ENCODE peak calls at places on chromosomes 16 and 17, in nine cellular contexts. F, G, L, W, A, U, I, Z and B are unnamed samples. For H3K27me3, the result is how much of the 10 kb centered on the place peaks cover.

GRCh38 chr17:59001158-59001814 is 105.4 kb downstream of the TRIM37 start:
- DNase-seq in I (peak), L (peak), Z (peak), U (no peak), W (peak), G (peak), A (no peak), F (peak), B (no peak)

GRCh38 chr16:10817514-10817913 is 1.1 kb downstream of the TVP23A start:
- DNase-seq in A (no peak), W (no peak), L (no peak), U (no peak), I (no peak), G (no peak), Z (no peak), F (no peak), B (no peak)

GRCh38 chr16:78962457-78962929 is 638.0 kb downstream of the MAF start:
- DNase-seq in F (no peak), I (no peak), A (no peak), G (no peak), Z (no peak), W (no peak), U (no peak), L (no peak), B (no peak)

GRCh38 chr17:39800540-39800939 is 62.8 kb downstream of the GRB7 start:
- DNase-seq in F (no peak), G (peak), A (no peak), Z (no peak), L (no peak), W (no peak), I (no peak), U (no peak), B (no peak)

GRCh38 chr17:3992370-3992769 is 28.1 kb upstream of the ATP2A3 start:
- DNase-seq in I (no peak), U (no peak), F (no peak), L (no peak), G (no peak), A (no peak), Z (no peak), W (peak), B (no peak)

GRCh38 chr16:78689031-78689430 is 589.6 kb downstream of the WWOX start:
- DNase-seq in U (no peak), F (no peak), I (no peak), G (no peak), Z (no peak), L (peak), W (no peak), A (no peak), B (no peak)

GRCh38 chr17:80187493-80187892 is 17.7 kb downstream of the CARD14 start:
- DNase-seq in A (peak), Z (peak), F (peak), I (peak), W (no peak), G (no peak), U (peak), L (no peak), B (peak)

GRCh38 chr17:73013816-73014663 is 78.4 kb downstream of the SLC39A11 start:
- DNase-seq in Z (no peak), I (no peak), A (no peak), U (no peak), L (peak), W (no peak), F (no peak), G (no peak), B (no peak)

GRCh38 chr17:79627766-79628690 is 17.2 kb upstream of the RBFOX3 start:
- DNase-seq in F (no peak), A (peak), I (no peak), W (peak), U (peak), L (no peak), G (no peak), Z (no peak), B (no peak)

GRCh38 chr17:17511293-17511741 is 15.1 kb upstream of the RASD1 start:
- DNase-seq in L (no peak), F (no peak), U (peak), G (no peak), Z (no peak), I (no peak), A (no peak), W (no peak), B (peak)

GRCh38 chr17:13735861-13736260 is 134.1 kb upstream of the HS3ST3A1 start:
- DNase-seq in G (no peak), F (no peak), A (no peak), W (no peak), L (no peak), Z (no peak), U (no peak), I (no peak), B (no peak)

GRCh38 chr17:79618383-79619067 is 7.7 kb upstream of the RBFOX3 start:
- DNase-seq in Z (no peak), I (no peak), G (no peak), A (peak), L (no peak), F (peak), U (peak), W (peak), B (peak)

GRCh38 chr17:33786478-33786877 is 468.6 kb upstream of the CCL2 start:
- DNase-seq in U (no peak), L (no peak), W (peak), Z (no peak), I (no peak), F (no peak), A (no peak), G (no peak), B (no peak)

GRCh38 chr17:4708436-4708835 is 2.0 kb upstream of the ARRB2 start:
- DNase-seq in Z (peak), F (peak), I (no peak), W (no peak), G (peak), A (no peak), L (no peak), U (no peak), B (no peak)

GRCh38 chr17:5693821-5694220 is 109.5 kb upstream of the NLRP1 start:
- DNase-seq in Z (no peak), W (no peak), A (no peak), I (no peak), G (no peak), U (no peak), L (no peak), F (no peak), B (no peak)

GRCh38 chr16:87821346-87822001 is 47.8 kb downstream of the SLC7A5 start:
- DNase-seq in A (no peak), I (no peak), G (no peak), F (no peak), Z (no peak), W (no peak), L (no peak), U (no peak), B (no peak)

GRCh38 chr17:35519442-35519841 is 18.0 kb downstream of the SLFN12L start:
- DNase-seq in Z (no peak), A (no peak), L (no peak), F (no peak), I (no peak), U (no peak), W (no peak), G (no peak), B (no peak)

GRCh38 chr16:66970775-66971725 is 10.0 kb downstream of the CES3 start:
- DNase-seq in L (peak), F (no peak), Z (no peak), G (no peak), U (no peak), A (no peak), I (no peak), W (no peak), B (peak)

GRCh38 chr16:17105239-17105721 is 365.5 kb downstream of the XYLT1 start:
- DNase-seq in W (no peak), F (no peak), L (no peak), U (no peak), Z (no peak), I (no peak), G (no peak), A (no peak), B (no peak)

GRCh38 chr17:69103557-69104233 is 38.0 kb downstream of the ABCA6 start:
- DNase-seq in A (no peak), U (no peak), Z (no peak), G (no peak), W (no peak), F (peak), L (no peak), I (no peak), B (no peak)

GRCh38 chr17:69358688-69359596 is 32.0 kb upstream of the ABCA5 start:
- DNase-seq in W (no peak), U (no peak), L (no peak), Z (no peak), I (no peak), G (no peak), A (no peak), F (no peak), B (no peak)

GRCh38 chr16:56835330-56835729 is 29.7 kb upstream of the SLC12A3 start:
- DNase-seq in W (no peak), F (no peak), L (no peak), U (no peak), A (no peak), G (no peak), Z (no peak), I (no peak), B (no peak)

GRCh38 chr16:84423416-84423837 is 55.1 kb downstream of the ATP2C2 start:
- DNase-seq in U (no peak), L (peak), I (no peak), W (no peak), G (no peak), A (no peak), F (no peak), Z (no peak), B (no peak)

GRCh38 chr17:19003966-19004600 is 481 bp downstream of the FAM83G start:
- DNase-seq in W (no peak), I (no peak), F (peak), U (peak), L (no peak), Z (no peak), G (peak), A (no peak), B (no peak)

GRCh38 chr17:29588561-29589411 is 662 bp downstream of the GIT1 start:
- DNase-seq in F (no peak), G (no peak), I (no peak), L (no peak), U (peak), A (no peak), W (no peak), Z (no peak), B (peak)

GRCh38 chr17:79988163-79988971 is 47.3 kb downstream of the TBC1D16 start:
- DNase-seq in I (no peak), Z (no peak), A (no peak), L (peak), W (no peak), F (no peak), G (no peak), U (peak), B (no peak)

GRCh38 chr16:17358846-17359245 is 111.9 kb downstream of the XYLT1 start:
- DNase-seq in A (no peak), I (no peak), L (no peak), G (no peak), U (no peak), W (no peak), Z (no peak), F (no peak), B (no peak)

GRCh38 chr16:86289907-86290306 is 220.4 kb upstream of the FOXF1 start:
- DNase-seq in U (no peak), A (no peak), F (no peak), W (no peak), G (no peak), L (no peak), Z (no peak), I (no peak), B (no peak)

GRCh38 chr17:42989146-42989545 is 8.8 kb downstream of the RUNDC1 start:
- DNase-seq in F (no peak), W (no peak), Z (no peak), A (no peak), I (no peak), L (no peak), G (no peak), U (no peak), B (no peak)

GRCh38 chr16:86232496-86232895 is 277.8 kb upstream of the FOXF1 start:
- DNase-seq in G (no peak), U (no peak), Z (no peak), W (no peak), A (no peak), F (no peak), L (no peak), I (no peak), B (no peak)

GRCh38 chr17:83202002-83203000 is 122.9 kb downstream of the METRNL start:
- DNase-seq in F (peak), G (no peak), A (peak), I (peak), U (peak), L (no peak), W (peak), Z (no peak), B (peak)

GRCh38 chr17:6040473-6040872 is 29.7 kb upstream of the WSCD1 start:
- DNase-seq in U (no peak), L (no peak), I (no peak), G (no peak), F (no peak), W (no peak), Z (no peak), A (no peak), B (no peak)

GRCh38 chr16:19084879-19085278 is 17.5 kb downstream of the COQ7 start:
- DNase-seq in L (no peak), F (no peak), G (no peak), W (no peak), Z (no peak), I (no peak), A (no peak), U (no peak), B (no peak)

GRCh38 chr17:35056013-35056412 is 7.5 kb downstream of the RFFL start:
- DNase-seq in F (no peak), U (no peak), W (no peak), L (no peak), G (no peak), Z (no peak), A (no peak), I (no peak), B (no peak)

GRCh38 chr17:48611681-48612455 is 1.1 kb upstream of the HOXB7 start:
- DNase-seq in F (no peak), W (no peak), I (no peak), L (no peak), G (no peak), Z (no peak), U (peak), A (no peak), B (no peak)

GRCh38 chr16:89471225-89471624 is 19.1 kb downstream of the ANKRD11 start:
- DNase-seq in Z (no peak), I (no peak), U (no peak), A (no peak), G (no peak), F (no peak), W (no peak), L (peak), B (no peak)
- TF ChIP-seq CTCF in Z (no peak), I (no peak), U (no peak), A (no peak), G (no peak), F (no peak), W (no peak), L (no peak), B (no peak)

DNA sequence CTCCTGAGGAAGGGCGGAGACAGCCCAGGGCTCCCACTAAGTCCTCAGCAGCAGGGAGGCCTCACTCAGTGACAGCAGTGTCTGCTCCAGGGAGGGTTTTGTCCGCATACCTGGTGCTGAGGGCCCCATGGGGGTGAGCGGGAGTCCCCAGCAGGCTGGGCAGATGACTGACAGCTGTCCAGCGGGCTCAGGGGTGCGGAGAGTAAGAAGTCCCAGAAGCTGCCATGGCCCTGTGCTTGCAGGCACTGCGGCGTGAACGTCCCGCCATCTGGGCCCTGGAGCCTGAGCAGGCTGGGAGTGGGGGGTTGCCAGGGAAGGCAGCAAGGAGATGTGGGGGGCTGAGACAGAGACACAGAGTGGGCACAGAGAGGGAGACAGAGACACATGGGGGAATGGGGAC is 20.1 kb downstream of the CACNA1G start:
- DNase-seq in I (no peak), G (no peak), Z (no peak), W (no peak), F (no peak), L (no peak), A (no peak), U (no peak), B (no peak)
- H3K27me3 ChIP-seq in I (under half), G (under half), Z (under half), W (under half), F (under half), L (under half), A (under half), U (under half), B (under half)

DNA sequence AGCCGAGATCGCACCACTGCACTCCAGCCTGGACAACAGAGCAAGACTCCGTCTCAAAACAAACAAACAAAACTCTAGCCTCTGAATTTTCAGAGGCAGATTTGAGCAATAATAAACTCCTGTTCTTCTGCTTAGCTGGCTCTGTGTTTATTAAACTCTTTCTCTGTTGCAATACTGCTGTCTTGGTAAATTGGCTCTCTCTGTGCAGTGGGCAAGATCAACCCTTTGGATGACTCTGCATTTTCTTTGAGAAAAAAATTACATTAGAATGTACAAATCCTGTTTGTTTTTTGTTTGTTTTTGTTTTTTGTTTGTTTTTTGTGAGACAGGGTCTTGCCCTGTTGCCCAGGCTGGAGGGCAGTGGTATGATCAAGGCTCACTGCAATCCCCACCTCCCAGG is 75.8 kb upstream of the RPH3AL start:
- DNase-seq in Z (no peak), L (no peak), G (no peak), W (no peak), I (no peak), F (no peak), U (no peak), A (no peak), B (no peak)
- TF ChIP-seq CTCF in Z (no peak), L (no peak), G (no peak), W (no peak), I (no peak), F (no peak), U (no peak), A (no peak), B (no peak)

GRCh38 chr17:41537990-41538389 is 9.9 kb upstream of the KRT19 start:
- DNase-seq in I (no peak), A (peak), L (no peak), Z (no peak), W (no peak), F (no peak), U (no peak), G (no peak), B (no peak)

GRCh38 chr17:41537614-41537954 is 9.5 kb upstream of the KRT19 start:
- DNase-seq in G (no peak), I (no peak), U (no peak), Z (no peak), L (no peak), A (peak), F (no peak), W (no peak), B (no peak)

GRCh38 chr17:41536741-41537613 is 8.9 kb upstream of the KRT19 start:
- DNase-seq in Z (no peak), A (no peak), W (no peak), G (no peak), U (no peak), I (no peak), F (no peak), L (no peak), B (no peak)

GRCh38 chr17:41534899-41535546 is 6.9 kb upstream of the KRT19 start:
- DNase-seq in Z (no peak), I (no peak), W (no peak), A (no peak), F (no peak), G (no peak), U (peak), L (no peak), B (no peak)

GRCh38 chr17:41535764-41536481 is 7.8 kb upstream of the KRT19 start:
- DNase-seq in U (peak), L (no peak), I (peak), F (no peak), G (no peak), Z (no peak), A (no peak), W (no peak), B (no peak)
- H3K27me3 ChIP-seq in U (under half), L (under half), I (under half), F (under half), G (under half), Z (under half), A (under half), W (under half), B (under half)

GRCh38 chr17:44761932-44762810 is 3.4 kb downstream of the ADAM11 start:
- DNase-seq in A (no peak), G (no peak), U (no peak), L (no peak), F (no peak), Z (no peak), I (no peak), W (no peak), B (no peak)
- TF ChIP-seq CTCF in A (no peak), G (no peak), U (no peak), L (peak), F (no peak), Z (no peak), I (no peak), W (no peak), B (no peak)

GRCh38 chr17:75270966-75271232 is at the start of gene MIF4GD:
- DNase-seq in A (no peak), L (no peak), F (no peak), I (no peak), G (no peak), Z (no peak), U (no peak), W (no peak), B (no peak)
- H3K27me3 ChIP-seq in A (under half), L (under half), F (under half), I (under half), G (under half), Z (under half), U (under half), W (under half), B (under half)